ENCODE peak calls at places on chromosomes 7 and 10, in five cellular contexts. C is GM12878, G is HCT116, H is HepG2, Y is H1. I is an unnamed sample.

GRCh38 chr10:52312999-52313349 is 1.1 kb upstream of the DKK1 start:
- DNase-seq in H (no peak), C (no peak), G (no peak), Y (no peak), I (no peak)

GRCh38 chr7:40572810-40573470 is 438.1 kb downstream of the SUGCT start:
- DNase-seq in H (no peak), G (no peak), C (no peak), Y (no peak), I (no peak)

GRCh38 chr7:1060315-1061080 is 16.2 kb downstream of the GPR146 start:
- DNase-seq in G (no peak), H (no peak), C (no peak), Y (no peak), I (no peak)

GRCh38 chr7:12884856-12885440 is 197.5 kb downstream of the ARL4A start:
- DNase-seq in G (no peak), C (no peak), Y (no peak), H (no peak), I (no peak)

GRCh38 chr7:22675436-22675835 is 51.6 kb upstream of the IL6 start:
- DNase-seq in H (no peak), Y (no peak), G (no peak), C (no peak), I (no peak)

GRCh38 chr10:16950686-16951681 is 133.8 kb upstream of the RSU1 start:
- DNase-seq in Y (peak), C (no peak), H (no peak), G (peak), I (peak)

GRCh38 chr10:6346621-6347020 is 143.9 kb downstream of the PFKFB3 start:
- DNase-seq in G (no peak), Y (no peak), H (no peak), C (no peak), I (no peak)

GRCh38 chr10:66783296-66783695 is 142.5 kb upstream of the LRRTM3 start:
- DNase-seq in H (no peak), C (no peak), G (no peak), Y (no peak), I (no peak)

GRCh38 chr7:143305423-143306070 is 10.4 kb upstream of the CLCN1 start:
- DNase-seq in Y (no peak), G (peak), H (peak), C (no peak), I (peak)

GRCh38 chr7:72053273-72053672 is 358.9 kb downstream of the CALN1 start:
- DNase-seq in Y (no peak), H (no peak), C (no peak), G (no peak), I (no peak)

GRCh38 chr7:109772161-109772560 is 1202.5 kb downstream of the DNAJB9 start:
- DNase-seq in C (no peak), Y (no peak), G (no peak), H (no peak), I (no peak)

GRCh38 chr10:93589648-93590562 is 11.1 kb downstream of the RBP4 start:
- DNase-seq in Y (no peak), G (no peak), C (no peak), H (no peak), I (no peak)
- TF ChIP-seq SIN3A in Y (no peak), G (no peak), C (no peak), H (no peak), I (no peak)

DNA sequence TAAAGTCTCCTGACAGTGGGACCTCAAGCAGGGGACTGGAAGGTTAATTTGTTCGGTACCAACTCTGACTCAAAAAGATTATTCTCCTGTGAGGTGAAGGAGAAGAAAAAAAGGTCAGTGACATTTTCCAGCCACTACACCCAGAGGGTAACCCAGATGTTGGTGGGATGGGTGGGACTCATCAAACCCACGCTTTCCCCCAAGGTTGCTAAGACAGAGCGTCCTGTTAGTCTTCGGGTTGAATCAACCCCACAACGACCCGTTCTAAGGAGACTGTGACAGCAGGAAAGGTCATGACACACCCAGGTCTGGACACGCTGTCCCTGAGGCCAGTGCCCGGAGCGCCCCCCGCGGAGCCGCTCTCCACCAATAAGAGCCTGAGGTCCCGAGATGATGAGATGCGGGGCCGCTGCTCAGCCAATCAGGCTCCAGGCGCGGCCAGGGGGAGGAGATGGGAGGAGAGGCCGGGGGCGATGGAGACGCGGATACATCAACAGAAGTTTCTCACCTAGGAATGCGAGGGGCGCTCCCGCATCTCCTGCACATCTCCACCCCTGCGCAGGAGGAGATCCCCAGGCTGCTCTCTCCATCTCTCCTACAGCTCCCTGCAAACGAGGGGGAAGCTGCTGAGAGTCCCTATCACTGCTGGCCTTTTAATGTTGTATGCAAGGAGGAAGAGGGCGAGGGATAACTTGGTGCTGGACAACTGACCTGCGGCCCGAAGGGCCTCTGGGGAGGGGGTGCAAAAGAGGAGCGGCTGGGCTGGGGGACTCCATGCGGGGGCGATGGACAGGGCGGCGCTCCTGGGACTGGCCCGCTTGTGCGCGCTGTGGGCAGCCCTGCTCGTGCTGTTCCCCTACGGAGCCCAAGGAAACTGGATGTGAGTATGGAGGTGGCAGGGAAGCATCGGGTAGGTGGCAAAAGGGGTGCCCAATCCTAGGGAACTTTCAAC is at the start of gene WNT16:
- DNase-seq in H (no peak), C (no peak), Y (no peak), G (peak), I (peak)
- TF ChIP-seq RAD21 in H (no peak), C (no peak), Y (no peak), G (no peak), I (no peak)

GRCh38 chr10:117492504-117492903 is 50.0 kb upstream of the EMX2 start:
- DNase-seq in C (no peak), G (no peak), H (no peak), Y (no peak), I (no peak)

GRCh38 chr10:117483056-117483590 is 59.4 kb upstream of the EMX2 start:
- DNase-seq in G (no peak), Y (no peak), C (no peak), H (no peak), I (no peak)

GRCh38 chr10:117486606-117487005 is 55.9 kb upstream of the EMX2 start:
- DNase-seq in C (no peak), G (no peak), Y (no peak), H (no peak), I (no peak)

GRCh38 chr10:117488004-117488403 is 54.5 kb upstream of the EMX2 start:
- DNase-seq in C (no peak), G (no peak), H (peak), Y (no peak), I (no peak)
- TF ChIP-seq SIN3A in C (no peak), G (no peak), H (no peak), Y (no peak), I (no peak)

GRCh38 chr7:111483078-111483477 is 79.2 kb downstream of the IMMP2L start:
- DNase-seq in Y (no peak), H (no peak), C (no peak), G (no peak), I (no peak)

GRCh38 chr7:111485981-111486380 is 76.3 kb downstream of the IMMP2L start:
- DNase-seq in H (no peak), G (no peak), C (no peak), Y (no peak), I (no peak)

GRCh38 chr7:111492234-111492633 is 70.1 kb downstream of the IMMP2L start:
- DNase-seq in H (no peak), Y (no peak), C (no peak), G (no peak), I (no peak)

GRCh38 chr7:111486472-111487142 is 75.7 kb downstream of the IMMP2L start:
- DNase-seq in H (peak), G (peak), C (peak), Y (no peak), I (peak)
- TF ChIP-seq RAD21 in H (peak), G (peak), C (peak), Y (peak), I (peak)

GRCh38 chr10:46317889-46318288 is 31.1 kb downstream of the ANTXRL start:
- DNase-seq in H (no peak), G (no peak), Y (no peak), C (no peak), I (no peak)

GRCh38 chr10:46321770-46322169 is 35.0 kb downstream of the ANTXRL start:
- DNase-seq in H (no peak), G (no peak), C (no peak), Y (no peak), I (no peak)

GRCh38 chr10:46323176-46323575 is 36.4 kb downstream of the ANTXRL start:
- DNase-seq in G (no peak), C (no peak), H (no peak), Y (no peak), I (no peak)

GRCh38 chr10:46318808-46319207 is 32.0 kb downstream of the ANTXRL start:
- DNase-seq in G (no peak), Y (no peak), C (no peak), H (no peak), I (no peak)

GRCh38 chr10:46319383-46319782 is 32.6 kb downstream of the ANTXRL start:
- DNase-seq in Y (no peak), C (no peak), H (no peak), G (no peak), I (no peak)
- TF ChIP-seq SIN3A in Y (no peak), C (no peak), H (no peak), G (no peak), I (no peak)

GRCh38 chr7:108415821-108416536 is 40.3 kb downstream of the NRCAM start:
- DNase-seq in C (peak), G (no peak), Y (no peak), H (no peak), I (peak)
- TF ChIP-seq RAD21 in C (no peak), G (no peak), Y (no peak), H (no peak), I (peak)

DNA sequence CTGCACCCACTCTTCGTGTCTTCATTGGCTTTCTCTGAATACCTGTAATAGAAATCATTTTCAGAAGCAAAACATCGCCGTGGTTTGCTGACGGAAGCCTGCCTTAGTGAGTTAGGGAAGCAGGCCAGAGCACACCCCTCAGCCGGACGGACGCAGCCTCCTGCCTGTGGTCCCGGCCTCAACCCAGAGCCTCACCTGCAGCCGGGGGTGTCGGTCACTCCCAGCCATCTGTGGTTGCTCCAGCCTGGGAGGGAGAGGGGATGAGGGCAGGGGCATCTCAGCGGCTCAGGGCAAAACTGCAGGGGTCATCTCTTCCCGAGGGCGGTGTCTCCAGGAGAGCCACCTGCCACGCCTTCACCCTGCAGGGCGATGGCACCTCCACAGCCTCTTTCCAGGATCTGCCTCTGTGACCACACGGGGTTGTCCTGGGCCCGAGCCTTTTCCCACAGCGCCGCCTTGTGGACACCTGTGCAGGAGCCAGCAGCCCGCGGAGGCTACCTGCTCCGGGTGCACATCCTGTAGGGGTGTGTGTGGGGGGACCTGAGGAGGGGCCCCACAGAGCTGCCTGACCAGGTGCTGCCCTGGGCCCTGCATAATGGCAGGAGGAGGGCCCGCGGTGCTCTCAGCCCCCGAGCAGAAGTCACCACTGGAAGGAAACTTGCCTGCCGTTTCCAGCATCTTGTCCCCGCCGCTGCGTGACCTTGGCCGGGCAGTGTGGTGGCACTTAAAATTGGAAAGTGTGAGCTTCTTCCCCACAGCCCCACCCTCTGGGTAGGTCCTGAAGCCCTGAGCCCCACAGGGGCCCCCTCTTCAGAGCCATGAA is 21.6 kb upstream of the AP5Z1 start:
- DNase-seq in Y (peak), G (peak), H (peak), C (no peak), I (peak)
- TF ChIP-seq SIN3A in Y (no peak), G (no peak), H (no peak), C (no peak), I (no peak)

GRCh38 chr7:15709978-15710377 is 23.5 kb upstream of the MEOX2 start:
- DNase-seq in G (no peak), C (no peak), Y (no peak), H (no peak), I (no peak)
- TF ChIP-seq RAD21 in G (no peak), C (no peak), Y (no peak), H (no peak), I (no peak)

GRCh38 chr7:151895695-151896485 is 19.0 kb upstream of the PRKAG2 start:
- DNase-seq in Y (no peak), G (no peak), H (no peak), C (no peak), I (no peak)
- TF ChIP-seq SIN3A in Y (no peak), G (no peak), H (no peak), C (no peak), I (no peak)

GRCh38 chr10:106043833-106044232 is 1120.7 kb downstream of the SORCS1 start:
- DNase-seq in Y (no peak), C (no peak), H (no peak), G (no peak), I (no peak)

GRCh38 chr10:106044511-106044910 is 1120.0 kb downstream of the SORCS1 start:
- DNase-seq in C (no peak), Y (no peak), H (no peak), G (no peak), I (peak)
- TF ChIP-seq RAD21 in C (no peak), Y (no peak), H (no peak), G (no peak), I (peak)

I was measured in SK-N-SH.